ENCODE peak calls at places on chromosomes 3 and 15, in six cellular contexts. One of them, this sample, is unnamed.

GRCh38 chr3:190053919-190054672 is 66.6 kb downstream of the P3H2 start:
- DNase-seq in brain microvascular endothelial cell: peak
- DNase-seq in IMR-90: peak
- DNase-seq in CD8-positive, alpha-beta memory T cell: no peak
- DNase-seq in cardiac fibroblast: peak
- DNase-seq in HCT116: peak
- DNase-seq in this sample: no peak

GRCh38 chr3:58333206-58334012 is 717 bp downstream of the PXK start:
- DNase-seq in brain microvascular endothelial cell: no peak
- DNase-seq in HCT116: no peak
- DNase-seq in CD8-positive, alpha-beta memory T cell: peak
- DNase-seq in IMR-90: no peak
- DNase-seq in cardiac fibroblast: peak
- DNase-seq in this sample: no peak

GRCh38 chr15:101504866-101505609 is 15.5 kb upstream of the PCSK6 start:
- DNase-seq in CD8-positive, alpha-beta memory T cell: no peak
- DNase-seq in brain microvascular endothelial cell: no peak
- DNase-seq in cardiac fibroblast: no peak
- DNase-seq in IMR-90: no peak
- DNase-seq in HCT116: no peak
- DNase-seq in this sample: no peak

GRCh38 chr15:40437754-40438687 is 2.7 kb upstream of the BAHD1 start:
- DNase-seq in IMR-90: no peak
- DNase-seq in CD8-positive, alpha-beta memory T cell: no peak
- DNase-seq in HCT116: no peak
- DNase-seq in brain microvascular endothelial cell: no peak
- DNase-seq in cardiac fibroblast: no peak
- DNase-seq in this sample: no peak

GRCh38 chr15:63791236-63791635 is 42.5 kb downstream of the HERC1 start:
- DNase-seq in CD8-positive, alpha-beta memory T cell: no peak
- DNase-seq in HCT116: no peak
- DNase-seq in IMR-90: peak
- DNase-seq in brain microvascular endothelial cell: no peak
- DNase-seq in cardiac fibroblast: peak
- DNase-seq in this sample: no peak

GRCh38 chr3:59680916-59681315 is 631.1 kb upstream of the CFAP20DC start:
- DNase-seq in cardiac fibroblast: no peak
- DNase-seq in CD8-positive, alpha-beta memory T cell: no peak
- DNase-seq in brain microvascular endothelial cell: no peak
- DNase-seq in HCT116: no peak
- DNase-seq in IMR-90: no peak
- DNase-seq in this sample: no peak

GRCh38 chr15:39095218-39095879 is 485.5 kb upstream of the THBS1 start:
- DNase-seq in CD8-positive, alpha-beta memory T cell: no peak
- DNase-seq in IMR-90: no peak
- DNase-seq in cardiac fibroblast: no peak
- DNase-seq in brain microvascular endothelial cell: no peak
- DNase-seq in HCT116: no peak
- DNase-seq in this sample: no peak

GRCh38 chr3:181631901-181632300 is 79.8 kb upstream of the SOX2 start:
- DNase-seq in HCT116: no peak
- DNase-seq in brain microvascular endothelial cell: no peak
- DNase-seq in IMR-90: no peak
- DNase-seq in cardiac fibroblast: peak
- DNase-seq in CD8-positive, alpha-beta memory T cell: no peak
- DNase-seq in this sample: no peak

GRCh38 chr3:188776447-188776846 is 395.3 kb upstream of the TPRG1 start:
- DNase-seq in brain microvascular endothelial cell: peak
- DNase-seq in CD8-positive, alpha-beta memory T cell: no peak
- DNase-seq in cardiac fibroblast: peak
- DNase-seq in IMR-90: peak
- DNase-seq in HCT116: no peak
- DNase-seq in this sample: peak

GRCh38 chr3:132573657-132574260 is 23.3 kb upstream of the ACKR4 start:
- DNase-seq in brain microvascular endothelial cell: no peak
- DNase-seq in cardiac fibroblast: no peak
- DNase-seq in HCT116: no peak
- DNase-seq in CD8-positive, alpha-beta memory T cell: no peak
- DNase-seq in IMR-90: no peak
- DNase-seq in this sample: no peak

GRCh38 chr15:31236184-31237041 is 90.2 kb upstream of the KLF13 start:
- DNase-seq in CD8-positive, alpha-beta memory T cell: no peak
- DNase-seq in cardiac fibroblast: peak
- DNase-seq in brain microvascular endothelial cell: peak
- DNase-seq in HCT116: no peak
- DNase-seq in IMR-90: peak
- DNase-seq in this sample: peak

GRCh38 chr3:5875056-5875455 is 687.5 kb downstream of the EDEM1 start:
- DNase-seq in cardiac fibroblast: no peak
- DNase-seq in HCT116: no peak
- DNase-seq in brain microvascular endothelial cell: no peak
- DNase-seq in CD8-positive, alpha-beta memory T cell: no peak
- DNase-seq in IMR-90: no peak
- DNase-seq in this sample: no peak

GRCh38 chr15:58770519-58770856 is 614 bp upstream of the MINDY2 start:
- DNase-seq in IMR-90: peak
- DNase-seq in brain microvascular endothelial cell: peak
- DNase-seq in CD8-positive, alpha-beta memory T cell: no peak
- DNase-seq in cardiac fibroblast: peak
- DNase-seq in HCT116: no peak
- DNase-seq in this sample: peak

GRCh38 chr3:173617490-173617889 is 219.9 kb downstream of the NLGN1 start:
- DNase-seq in IMR-90: no peak
- DNase-seq in CD8-positive, alpha-beta memory T cell: no peak
- DNase-seq in cardiac fibroblast: no peak
- DNase-seq in brain microvascular endothelial cell: no peak
- DNase-seq in HCT116: no peak
- DNase-seq in this sample: no peak

GRCh38 chr3:150385296-150386242 is 22.5 kb upstream of the TSC22D2 start:
- DNase-seq in IMR-90: no peak
- DNase-seq in CD8-positive, alpha-beta memory T cell: no peak
- DNase-seq in cardiac fibroblast: no peak
- DNase-seq in brain microvascular endothelial cell: no peak
- DNase-seq in HCT116: no peak
- DNase-seq in this sample: no peak

GRCh38 chr15:25508369-25509002 is 69.7 kb upstream of the UBE3A start:
- DNase-seq in brain microvascular endothelial cell: peak
- DNase-seq in HCT116: peak
- DNase-seq in cardiac fibroblast: peak
- DNase-seq in IMR-90: peak
- DNase-seq in CD8-positive, alpha-beta memory T cell: no peak
- DNase-seq in this sample: peak

DNA sequence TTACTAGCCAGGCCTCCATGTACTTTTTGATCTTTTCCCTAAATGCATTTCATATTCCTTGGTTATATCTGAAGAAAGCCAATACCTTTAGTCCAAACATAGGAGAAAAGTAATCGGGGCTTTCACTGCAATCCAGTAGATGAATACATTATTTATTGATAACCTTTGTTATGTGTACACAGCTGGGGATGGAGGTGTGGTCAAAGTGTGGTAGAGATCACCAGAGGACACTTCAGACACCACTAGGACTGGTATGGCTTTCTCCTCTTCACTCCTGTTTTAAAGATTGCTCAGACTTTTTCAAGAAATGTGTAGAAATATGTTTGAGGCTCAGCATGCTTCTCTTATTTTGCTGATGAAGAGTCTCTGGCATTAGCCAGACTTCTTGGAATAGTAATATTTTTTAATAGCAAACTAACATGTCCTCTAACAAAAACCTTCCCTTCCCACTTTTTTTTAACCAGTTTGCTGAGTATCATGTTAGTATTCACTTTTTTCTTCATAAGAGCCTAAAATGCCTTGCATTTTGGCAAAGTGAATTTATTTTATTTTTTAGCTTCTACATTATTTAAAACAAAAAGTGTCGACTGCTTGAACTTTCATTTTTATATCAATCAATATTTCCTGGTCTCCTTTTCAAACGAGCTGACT is 65.6 kb upstream of the MBNL1 start:
- DNase-seq in brain microvascular endothelial cell: no peak
- DNase-seq in CD8-positive, alpha-beta memory T cell: no peak
- DNase-seq in IMR-90: no peak
- DNase-seq in cardiac fibroblast: no peak
- DNase-seq in HCT116: no peak
- DNase-seq in this sample: no peak
- H3K4me3 ChIP-seq in brain microvascular endothelial cell: no peak
- H3K4me3 ChIP-seq in CD8-positive, alpha-beta memory T cell: peak
- H3K4me3 ChIP-seq in IMR-90: no peak
- H3K4me3 ChIP-seq in cardiac fibroblast: no peak
- H3K4me3 ChIP-seq in HCT116: no peak
- H3K4me3 ChIP-seq in this sample: no peak

GRCh38 chr3:10703875-10704274 is 112.2 kb upstream of the SLC6A11 start:
- DNase-seq in HCT116: peak
- DNase-seq in brain microvascular endothelial cell: peak
- DNase-seq in cardiac fibroblast: peak
- DNase-seq in IMR-90: peak
- DNase-seq in CD8-positive, alpha-beta memory T cell: no peak
- DNase-seq in this sample: peak

GRCh38 chr3:10709110-10709781 is 106.8 kb upstream of the SLC6A11 start:
- DNase-seq in brain microvascular endothelial cell: no peak
- DNase-seq in IMR-90: no peak
- DNase-seq in HCT116: no peak
- DNase-seq in CD8-positive, alpha-beta memory T cell: no peak
- DNase-seq in cardiac fibroblast: no peak
- DNase-seq in this sample: no peak

GRCh38 chr3:10706156-10707088 is 109.6 kb upstream of the SLC6A11 start:
- DNase-seq in brain microvascular endothelial cell: no peak
- DNase-seq in CD8-positive, alpha-beta memory T cell: no peak
- DNase-seq in IMR-90: no peak
- DNase-seq in cardiac fibroblast: no peak
- DNase-seq in HCT116: no peak
- DNase-seq in this sample: no peak

GRCh38 chr3:10707984-10708868 is 107.8 kb upstream of the SLC6A11 start:
- DNase-seq in IMR-90: no peak
- DNase-seq in brain microvascular endothelial cell: no peak
- DNase-seq in HCT116: no peak
- DNase-seq in CD8-positive, alpha-beta memory T cell: no peak
- DNase-seq in cardiac fibroblast: no peak
- DNase-seq in this sample: no peak

DNA sequence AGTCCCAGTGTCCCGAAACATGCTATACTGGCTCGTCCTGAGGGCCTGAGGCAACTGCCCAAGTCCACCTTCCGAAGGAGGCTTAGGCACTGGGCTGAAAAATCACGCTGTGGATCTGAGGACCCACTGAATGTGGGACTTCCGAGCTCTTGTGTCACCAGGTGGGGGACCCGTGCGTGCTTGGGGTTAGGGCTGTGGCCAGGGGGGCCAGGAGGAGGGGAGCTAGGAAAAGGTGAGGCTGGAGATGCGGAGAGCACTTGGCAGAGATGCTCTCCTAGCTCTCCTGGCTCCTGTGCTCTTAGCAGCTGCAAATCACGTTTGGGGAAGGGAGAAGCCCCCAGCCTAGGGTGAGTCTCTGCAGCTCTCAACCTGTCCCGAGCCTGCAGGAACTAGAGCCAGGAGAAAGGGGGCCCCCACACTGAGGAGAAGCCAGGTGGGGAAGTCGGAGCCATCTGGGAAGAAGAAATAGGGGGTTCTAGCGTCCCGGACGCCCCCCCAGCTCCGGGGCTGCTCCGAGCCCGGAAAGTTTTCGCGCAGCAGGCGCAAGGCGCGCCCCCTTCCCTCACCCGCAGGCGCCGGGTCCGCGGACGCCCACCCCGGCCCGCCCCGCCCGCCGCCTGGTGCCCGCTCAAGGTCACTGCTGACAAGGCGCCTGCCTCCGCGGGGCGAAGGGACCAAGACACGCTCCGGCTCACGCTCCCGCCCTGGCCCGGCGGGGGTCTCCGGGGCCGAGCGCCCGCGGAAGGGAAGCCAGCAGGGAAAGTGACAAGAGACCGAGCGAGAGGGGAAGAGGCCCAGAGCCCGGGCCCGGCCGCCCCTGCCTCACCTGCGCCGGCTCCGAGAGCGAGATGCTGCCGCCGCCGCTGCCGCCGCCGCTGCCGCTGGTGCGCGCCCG is 108.7 kb upstream of the SLC6A11 start:
- DNase-seq in CD8-positive, alpha-beta memory T cell: no peak
- DNase-seq in brain microvascular endothelial cell: no peak
- DNase-seq in cardiac fibroblast: no peak
- DNase-seq in IMR-90: no peak
- DNase-seq in HCT116: no peak
- DNase-seq in this sample: no peak
- H3K4me3 ChIP-seq in CD8-positive, alpha-beta memory T cell: no peak
- H3K4me3 ChIP-seq in brain microvascular endothelial cell: no peak
- H3K4me3 ChIP-seq in cardiac fibroblast: no peak
- H3K4me3 ChIP-seq in IMR-90: no peak
- H3K4me3 ChIP-seq in HCT116: no peak
- H3K4me3 ChIP-seq in this sample: peak

DNA sequence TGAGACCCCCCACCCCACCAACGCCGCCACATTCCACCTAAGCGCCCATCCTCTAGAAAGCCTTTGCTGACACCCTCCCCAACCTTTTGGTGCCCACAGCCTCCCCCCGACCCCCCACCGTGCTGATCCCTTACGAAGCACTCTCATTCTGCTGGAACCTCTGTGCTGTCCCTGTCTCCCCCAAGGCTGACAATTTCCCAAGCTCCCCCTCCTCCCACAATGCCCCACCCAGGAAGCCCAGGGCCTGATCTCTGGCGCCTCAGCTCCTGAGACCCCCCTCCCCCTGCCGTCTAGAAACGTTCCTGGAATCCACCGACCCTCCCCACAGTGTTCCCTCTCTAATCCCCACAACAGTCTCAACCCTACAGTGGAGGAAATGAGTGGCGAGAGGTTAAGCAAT is 18.4 kb downstream of the MYL3 start:
- DNase-seq in cardiac fibroblast: no peak
- DNase-seq in HCT116: no peak
- DNase-seq in CD8-positive, alpha-beta memory T cell: no peak
- DNase-seq in IMR-90: no peak
- DNase-seq in brain microvascular endothelial cell: no peak
- DNase-seq in this sample: no peak
- H3K4me3 ChIP-seq in cardiac fibroblast: no peak
- H3K4me3 ChIP-seq in HCT116: no peak
- H3K4me3 ChIP-seq in CD8-positive, alpha-beta memory T cell: no peak
- H3K4me3 ChIP-seq in IMR-90: no peak
- H3K4me3 ChIP-seq in brain microvascular endothelial cell: no peak
- H3K4me3 ChIP-seq in this sample: no peak

DNA sequence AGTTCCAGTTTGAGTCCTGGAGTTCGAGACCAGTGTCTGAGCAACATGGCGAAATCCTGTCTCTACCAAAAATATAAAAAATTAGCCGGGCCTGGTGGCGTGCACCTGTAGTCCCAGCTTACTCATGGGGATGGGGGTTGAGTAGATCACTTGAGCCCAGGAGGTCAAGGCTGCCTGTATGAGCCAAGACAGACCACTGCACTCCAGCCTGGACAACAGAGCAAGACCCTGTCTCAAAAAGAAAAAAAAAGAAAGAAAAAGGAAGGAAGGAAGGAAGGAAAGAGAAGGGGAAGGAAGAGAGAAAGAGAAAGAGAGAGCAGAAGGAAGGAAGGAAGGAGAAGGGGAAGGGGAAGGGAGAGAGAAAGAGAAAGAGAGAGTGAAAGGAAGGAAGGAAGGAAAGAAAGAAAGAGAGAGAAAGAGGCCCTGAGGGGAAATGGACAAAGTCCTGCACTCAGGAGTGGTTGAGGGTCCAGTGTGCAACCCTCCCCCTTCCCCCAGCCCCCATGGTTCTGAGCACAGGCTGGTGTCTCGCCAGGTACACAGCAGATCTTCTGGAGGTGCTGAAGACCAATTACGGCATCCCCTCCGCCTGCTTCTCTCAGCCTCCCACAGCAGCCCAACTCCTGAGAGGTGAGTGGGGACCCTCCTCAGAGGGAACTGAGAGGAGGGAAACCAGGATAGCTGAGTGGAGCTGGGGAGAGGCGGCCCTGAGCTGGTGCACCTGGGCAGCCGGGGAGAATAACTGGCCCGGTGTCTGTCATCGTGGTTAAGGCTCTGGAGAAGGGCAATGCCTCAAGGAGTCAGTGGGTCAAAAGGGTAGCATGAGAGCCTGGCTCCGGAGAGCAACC is 1.2 kb downstream of the SLC51A start:
- DNase-seq in IMR-90: no peak
- DNase-seq in cardiac fibroblast: no peak
- DNase-seq in CD8-positive, alpha-beta memory T cell: no peak
- DNase-seq in brain microvascular endothelial cell: no peak
- DNase-seq in HCT116: no peak
- DNase-seq in this sample: no peak
- H3K4me3 ChIP-seq in IMR-90: no peak
- H3K4me3 ChIP-seq in cardiac fibroblast: no peak
- H3K4me3 ChIP-seq in CD8-positive, alpha-beta memory T cell: no peak
- H3K4me3 ChIP-seq in brain microvascular endothelial cell: no peak
- H3K4me3 ChIP-seq in HCT116: no peak
- H3K4me3 ChIP-seq in this sample: no peak

This sample was measured in astrocyte of the cerebellum.